ENCODE peak calls at places on chromosomes 2 and 18, in seven cellular contexts. S is epithelial cell of prostate; C is activated T-cell treated with anti-CD3 and anti-CD28 coated beads, Interleukin-2, amount 50 U/mL, for 1 hour; N is A172; J is ovary; Q is dorsolateral prefrontal cortex; Z is putamen. A is an unnamed sample.
A peak's percentile ranks its signal among the peaks of the same experiment; 100 is the strongest.

GRCh38 chr2:42838133-42838532 is 45.8 kb upstream of the HAAO start:
- DNase-seq in S (no peak), C (no peak), N (no peak), J (no peak), Q (no peak), Z (no peak), A (no peak)

GRCh38 chr18:23162473-23162872 is 27.2 kb downstream of the CABLES1 start:
- DNase-seq in S (no peak), C (no peak), N (no peak), J (no peak), Q (no peak), Z (no peak), A (no peak)

GRCh38 chr18:55893948-55894347 is 306.0 kb upstream of the TCF4 start:
- DNase-seq in S (no peak), C (no peak), N (no peak), J (no peak), Q (no peak), Z (no peak), A (no peak)

GRCh38 chr2:152486048-152486736 is 151.2 kb downstream of the FMNL2 start:
- DNase-seq in S (no peak), C (no peak), N (no peak), J (no peak), Q (no peak), Z (no peak), A (no peak)

GRCh38 chr2:10407841-10408648 is 40.1 kb downstream of the ODC1 start:
- DNase-seq in S (peak; percentile 77), C (peak; percentile 55), N (peak; percentile 100), J (no peak), Q (no peak), Z (no peak), A (peak; percentile 87)

GRCh38 chr2:191979221-191979730 is 132.4 kb upstream of the CAVIN2 start:
- DNase-seq in S (no peak), C (no peak), N (no peak), J (no peak), Q (no peak), Z (no peak), A (no peak)

GRCh38 chr2:191155608-191156071 is 4.8 kb upstream of the STAT4 start:
- DNase-seq in S (no peak), C (no peak), N (peak; percentile 23), J (no peak), Q (no peak), Z (no peak), A (no peak)

GRCh38 chr2:151770995-151771394 is 36.7 kb upstream of the NEB start:
- DNase-seq in S (no peak), C (no peak), N (no peak), J (no peak), Q (no peak), Z (no peak), A (no peak)

GRCh38 chr2:127735044-127735443 is 33.7 kb downstream of the SFT2D3 start:
- DNase-seq in S (no peak), C (no peak), N (no peak), J (no peak), Q (no peak), Z (no peak), A (no peak)

GRCh38 chr2:194706179-194706578 is 950.8 kb upstream of the SLC39A10 start:
- DNase-seq in S (no peak), C (no peak), N (peak; percentile 21), J (no peak), Q (no peak), Z (no peak), A (no peak)

GRCh38 chr2:219282375-219282774 is 3.2 kb downstream of the DNAJB2 start:
- DNase-seq in S (no peak), C (no peak), N (no peak), J (no peak), Q (no peak), Z (peak; percentile 85), A (peak; percentile 10)

GRCh38 chr2:107088156-107088555 is 202.2 kb upstream of the ST6GAL2 start:
- DNase-seq in S (no peak), C (no peak), N (no peak), J (no peak), Q (no peak), Z (no peak), A (no peak)

GRCh38 chr18:48027401-48027931 is 97.0 kb upstream of the SMAD2 start:
- DNase-seq in S (no peak), C (no peak), N (no peak), J (no peak), Q (no peak), Z (no peak), A (peak; percentile 59)

GRCh38 chr18:532023-532422 is 31.5 kb upstream of the COLEC12 start:
- DNase-seq in S (peak; percentile 34), C (no peak), N (no peak), J (no peak), Q (no peak), Z (no peak), A (no peak)

GRCh38 chr2:182867411-182868048 is 1.1 kb upstream of the FRZB start:
- DNase-seq in S (no peak), C (no peak), N (no peak), J (no peak), Q (no peak), Z (no peak), A (no peak)

GRCh38 chr2:74498500-74499268 is 719 bp downstream of the LBX2 start:
- DNase-seq in S (no peak), C (no peak), N (no peak), J (no peak), Q (no peak), Z (no peak), A (no peak)

GRCh38 chr2:59354498-59354897 is 1113.4 kb upstream of the FANCL start:
- DNase-seq in S (no peak), C (no peak), N (no peak), J (no peak), Q (no peak), Z (no peak), A (no peak)

GRCh38 chr18:36051760-36052159 is 15.6 kb downstream of the RPRD1A start:
- DNase-seq in S (no peak), C (no peak), N (no peak), J (no peak), Q (no peak), Z (no peak), A (no peak)

GRCh38 chr18:48545690-48546365 is 7.0 kb downstream of the CTIF start:
- DNase-seq in S (no peak), C (no peak), N (peak; percentile 50), J (peak; percentile 41), Q (peak; percentile 85), Z (peak; percentile 78), A (peak; percentile 90)

GRCh38 chr18:60090170-60090569 is 190.4 kb downstream of the PMAIP1 start:
- DNase-seq in S (no peak), C (no peak), N (no peak), J (no peak), Q (no peak), Z (peak; percentile 27), A (no peak)

GRCh38 chr2:218081063-218081462 is 12.0 kb downstream of the RUFY4 start:
- DNase-seq in S (no peak), C (no peak), N (no peak), J (no peak), Q (no peak), Z (no peak), A (no peak)

GRCh38 chr18:32612651-32613050 is 142.0 kb upstream of the GAREM1 start:
- DNase-seq in S (no peak), C (no peak), N (no peak), J (no peak), Q (no peak), Z (no peak), A (no peak)

GRCh38 chr18:29191263-29191662 is 1014.3 kb upstream of the CDH2 start:
- DNase-seq in S (no peak), C (no peak), N (peak; percentile 23), J (no peak), Q (no peak), Z (no peak), A (no peak)

GRCh38 chr2:214578395-214578794 is 167.5 kb downstream of the VWC2L start:
- DNase-seq in S (no peak), C (no peak), N (no peak), J (no peak), Q (no peak), Z (no peak), A (no peak)

GRCh38 chr2:179525340-179525739 is 260.7 kb upstream of the SESTD1 start:
- DNase-seq in S (no peak), C (no peak), N (no peak), J (no peak), Q (no peak), Z (no peak), A (no peak)

GRCh38 chr2:197873293-197873701 is 68.9 kb downstream of the PLCL1 start:
- DNase-seq in S (no peak), C (no peak), N (peak; percentile 55), J (no peak), Q (peak; percentile 48), Z (peak; percentile 15), A (no peak)

GRCh38 chr2:163341426-163341825 is 394.4 kb downstream of the FIGN start:
- DNase-seq in S (peak; percentile 51), C (no peak), N (peak; percentile 88), J (no peak), Q (no peak), Z (no peak), A (no peak)

GRCh38 chr18:38473535-38473934 is 907.9 kb upstream of the CELF4 start:
- DNase-seq in S (no peak), C (no peak), N (no peak), J (no peak), Q (no peak), Z (no peak), A (no peak)

GRCh38 chr2:233011268-233012190 is 1.5 kb downstream of the NGEF start:
- DNase-seq in S (no peak), C (no peak), N (no peak), J (no peak), Q (no peak), Z (no peak), A (no peak)

A was measured in sigmoid colon.